ENCODE peak calls at places on chromosome 1, in ten cellular contexts. F, U, L, K, V, W, E, Q, M and O are unnamed samples.

GRCh38 chr1:111758373-111758772 is 2.7 kb downstream of the DDX20 start:
- DNase-seq in F (no peak), U (no peak), L (no peak), K (no peak), V (no peak), W (no peak), E (no peak), Q (no peak), M (no peak), O (no peak)

GRCh38 chr1:25815208-25816111 is 4.3 kb upstream of the MTFR1L start:
- DNase-seq in F (no peak), U (no peak), L (no peak), K (no peak), V (no peak), W (no peak), E (no peak), Q (no peak), M (no peak), O (no peak)

GRCh38 chr1:153260980-153261792 is 1.7 kb downstream of the LORICRIN start:
- DNase-seq in F (no peak), U (peak), L (no peak), K (peak), V (no peak), W (peak), E (peak), Q (no peak), M (peak), O (peak)

GRCh38 chr1:43708006-43708412 is 673 bp downstream of the ST3GAL3 start:
- DNase-seq in F (peak), U (no peak), L (no peak), K (no peak), V (no peak), W (no peak), E (no peak), Q (peak), M (no peak), O (no peak)

GRCh38 chr1:40058453-40059291 is 18.1 kb downstream of the CAP1 start:
- DNase-seq in F (no peak), U (no peak), L (no peak), K (no peak), V (no peak), W (no peak), E (no peak), Q (no peak), M (no peak), O (no peak)

GRCh38 chr1:14880456-14881316 is 272.9 kb upstream of the TMEM51 start:
- DNase-seq in F (peak), U (peak), L (no peak), K (no peak), V (no peak), W (no peak), E (no peak), Q (no peak), M (no peak), O (no peak)

GRCh38 chr1:165645654-165646366 is 14.8 kb downstream of the MGST3 start:
- DNase-seq in F (peak), U (no peak), L (no peak), K (no peak), V (peak), W (no peak), E (no peak), Q (peak), M (no peak), O (no peak)

GRCh38 chr1:17640975-17641374 is 101.5 kb downstream of the ARHGEF10L start:
- DNase-seq in F (no peak), U (no peak), L (no peak), K (no peak), V (no peak), W (no peak), E (no peak), Q (no peak), M (no peak), O (no peak)

GRCh38 chr1:44347280-44347679 is 7.8 kb downstream of the ERI3 start:
- DNase-seq in F (peak), U (peak), L (no peak), K (no peak), V (no peak), W (no peak), E (no peak), Q (no peak), M (no peak), O (no peak)

GRCh38 chr1:154323493-154323892 is 1.8 kb upstream of the ATP8B2 start:
- DNase-seq in F (no peak), U (no peak), L (no peak), K (no peak), V (no peak), W (no peak), E (no peak), Q (no peak), M (no peak), O (no peak)

GRCh38 chr1:71634159-71634558 is 553.3 kb upstream of the ZRANB2 start:
- DNase-seq in F (no peak), U (no peak), L (no peak), K (no peak), V (no peak), W (no peak), E (peak), Q (no peak), M (no peak), O (no peak)

GRCh38 chr1:9128161-9128519 is 762 bp downstream of the GPR157 start:
- DNase-seq in F (no peak), U (peak), L (no peak), K (no peak), V (no peak), W (no peak), E (no peak), Q (peak), M (no peak), O (no peak)

GRCh38 chr1:36582066-36582755 is 99.5 kb upstream of the CSF3R start:
- DNase-seq in F (no peak), U (no peak), L (no peak), K (no peak), V (no peak), W (no peak), E (no peak), Q (no peak), M (no peak), O (no peak)

GRCh38 chr1:74811421-74812179 is 78.6 kb downstream of the TYW3 start:
- DNase-seq in F (no peak), U (no peak), L (no peak), K (peak), V (no peak), W (no peak), E (no peak), Q (no peak), M (no peak), O (no peak)

GRCh38 chr1:57632401-57632800 is 208.5 kb upstream of the DAB1 start:
- DNase-seq in F (no peak), U (no peak), L (no peak), K (no peak), V (no peak), W (no peak), E (no peak), Q (no peak), M (no peak), O (no peak)